ENCODE peak calls at places on chromosomes 6 and 20, in ten cellular contexts. N is WTC11; C is upper lobe of right lung; J is ELF-1; A is non-pigmented ciliary epithelial cell; R is PC-9; X is activated CD8-positive, alpha-beta memory T cell treated with anti-CD3 and anti-CD28 coated beads for 4 hours; I is activated effector memory CD4-positive, alpha-beta T cell treated with Interleukin-2 at 50 U/mL for 16 hours; W is amygdala; L is nephron progenitor cell. O is an unnamed sample.

GRCh38 chr20:346640-347316 is at the start of gene NRSN2:
- DNase-seq in R (peak), L (peak), W (peak), I (no peak), A (no peak), N (peak), C (peak), J (peak), X (no peak), O (peak)

GRCh38 chr6:11575408-11576033 is 38.0 kb downstream of the TMEM170B start:
- DNase-seq in C (no peak), A (peak), J (peak), R (peak), X (peak), I (peak), N (peak), L (peak), W (no peak), O (peak)

GRCh38 chr6:38420207-38420606 is 219.5 kb downstream of the BTBD9 start:
- DNase-seq in N (no peak), C (no peak), L (no peak), A (no peak), R (no peak), I (no peak), W (no peak), X (no peak), J (no peak), O (no peak)

GRCh38 chr20:34435589-34435988 is 72.5 kb downstream of the ITCH start:
- DNase-seq in I (no peak), A (no peak), J (no peak), C (no peak), X (no peak), R (no peak), N (no peak), L (no peak), W (no peak), O (no peak)

GRCh38 chr20:56788041-56788670 is 159.1 kb downstream of the TFAP2C start:
- DNase-seq in R (peak), C (no peak), X (no peak), A (peak), L (no peak), N (no peak), I (no peak), J (peak), W (no peak), O (no peak)

GRCh38 chr6:128736780-128737179 is 146.2 kb upstream of the LAMA2 start:
- DNase-seq in A (no peak), N (no peak), R (no peak), W (no peak), C (no peak), I (no peak), J (no peak), X (no peak), L (no peak), O (no peak)

GRCh38 chr20:57594092-57594911 is 25.9 kb downstream of the ZBP1 start:
- DNase-seq in C (peak), N (peak), R (peak), A (no peak), J (peak), I (peak), W (no peak), X (no peak), L (peak), O (peak)

GRCh38 chr6:97394160-97394748 is 111.2 kb upstream of the MMS22L start:
- DNase-seq in A (no peak), J (peak), N (peak), C (no peak), R (peak), W (no peak), X (no peak), L (peak), I (no peak), O (peak)

GRCh38 chr6:15252205-15252604 is 6.3 kb downstream of the JARID2 start:
- DNase-seq in J (no peak), W (no peak), L (no peak), X (no peak), A (no peak), R (no peak), C (no peak), N (no peak), I (no peak), O (no peak)

GRCh38 chr20:50824137-50824536 is 29.3 kb downstream of the BCAS4 start:
- DNase-seq in R (peak), J (no peak), N (no peak), A (no peak), W (no peak), C (no peak), L (no peak), I (no peak), X (no peak), O (no peak)

O was measured in HAP-1.